ENCODE peak calls at places on chromosomes 5 and 9, in eight cellular contexts. P is Peyer's patch, I is tibial nerve, V is sigmoid colon, C is ovary, O is IMR-90, J is transverse colon, A is spleen. Z is an unnamed sample. For H3K27me3, the result is how much of the 10 kb centered on the place peaks cover.

GRCh38 chr9:98096091-98096490 is 22.9 kb downstream of the TRIM14 start:
- DNase-seq in P (peak), I (no peak), V (no peak), C (no peak), O (no peak), J (peak), A (no peak), Z (no peak)

GRCh38 chr5:160438316-160439204 is 16.9 kb downstream of the PTTG1 start:
- DNase-seq in P (peak), I (peak), V (no peak), C (no peak), O (peak), J (peak), A (peak), Z (no peak)

GRCh38 chr5:58185397-58186195 is 274.3 kb downstream of the PLK2 start:
- DNase-seq in P (no peak), I (no peak), V (no peak), C (no peak), O (peak), J (no peak), A (no peak), Z (no peak)

GRCh38 chr5:163809480-163809879 is 304.1 kb downstream of the MAT2B start:
- DNase-seq in P (no peak), I (no peak), V (no peak), C (no peak), O (peak), J (no peak), A (no peak), Z (no peak)

GRCh38 chr5:7866194-7866593 is 2.6 kb downstream of the FASTKD3 start:
- DNase-seq in P (no peak), I (no peak), V (no peak), C (no peak), O (no peak), J (no peak), A (no peak), Z (no peak)

GRCh38 chr5:134659456-134659855 is 10.9 kb downstream of the SEC24A start:
- DNase-seq in P (no peak), I (no peak), V (no peak), C (no peak), O (no peak), J (no peak), A (no peak), Z (no peak)

GRCh38 chr5:109478830-109479229 is 69.1 kb upstream of the PJA2 start:
- DNase-seq in P (no peak), I (no peak), V (no peak), C (no peak), O (no peak), J (no peak), A (no peak), Z (no peak)

GRCh38 chr9:16515207-16515606 is 355.3 kb downstream of the BNC2 start:
- DNase-seq in P (no peak), I (no peak), V (peak), C (no peak), O (peak), J (no peak), A (no peak), Z (no peak)

GRCh38 chr5:57094753-57095683 is 78.8 kb upstream of the GPBP1 start:
- DNase-seq in P (peak), I (no peak), V (no peak), C (no peak), O (no peak), J (peak), A (no peak), Z (no peak)

GRCh38 chr5:115457574-115457973 is 87.0 kb downstream of the FEM1C start:
- DNase-seq in P (no peak), I (no peak), V (no peak), C (no peak), O (no peak), J (no peak), A (no peak), Z (no peak)

GRCh38 chr5:10283927-10284635 is 23.6 kb downstream of the CMBL start:
- DNase-seq in P (peak), I (peak), V (peak), C (peak), O (peak), J (peak), A (peak), Z (peak)

GRCh38 chr5:177378884-177379883 is 5.0 kb upstream of the SLC34A1 start:
- DNase-seq in P (no peak), I (no peak), V (no peak), C (no peak), O (peak), J (no peak), A (no peak), Z (no peak)

GRCh38 chr5:68375540-68375939 is 160.0 kb downstream of the PIK3R1 start:
- DNase-seq in P (no peak), I (no peak), V (no peak), C (no peak), O (no peak), J (no peak), A (no peak), Z (no peak)

GRCh38 chr9:121576281-121577075 is 75.0 kb upstream of the DAB2IP start:
- DNase-seq in P (no peak), I (no peak), V (no peak), C (no peak), O (no peak), J (no peak), A (no peak), Z (peak)

GRCh38 chr5:5418006-5418405 is 4.5 kb upstream of the ICE1 start:
- DNase-seq in P (no peak), I (no peak), V (no peak), C (no peak), O (no peak), J (no peak), A (no peak), Z (no peak)

GRCh38 chr5:53481887-53482716 is 1.7 kb downstream of the FST start:
- DNase-seq in P (peak), I (peak), V (peak), C (peak), O (peak), J (peak), A (peak), Z (no peak)

GRCh38 chr5:76728965-76729364 is 13.0 kb downstream of the F2R start:
- DNase-seq in P (no peak), I (no peak), V (no peak), C (no peak), O (no peak), J (no peak), A (no peak), Z (no peak)

GRCh38 chr5:39519566-39520231 is 94.9 kb upstream of the DAB2 start:
- DNase-seq in P (no peak), I (no peak), V (no peak), C (no peak), O (peak), J (no peak), A (no peak), Z (no peak)

GRCh38 chr9:16726023-16726422 is 144.4 kb downstream of the BNC2 start:
- DNase-seq in P (no peak), I (no peak), V (no peak), C (no peak), O (peak), J (no peak), A (no peak), Z (no peak)

GRCh38 chr5:160378325-160378724 is 7.9 kb upstream of the C1QTNF2 start:
- DNase-seq in P (no peak), I (no peak), V (no peak), C (no peak), O (no peak), J (no peak), A (no peak), Z (no peak)

GRCh38 chr5:122351416-122352157 is 39.5 kb downstream of the SNCAIP start:
- DNase-seq in P (no peak), I (no peak), V (no peak), C (no peak), O (peak), J (no peak), A (no peak), Z (no peak)

GRCh38 chr9:126020836-126021235 is 273.7 kb downstream of the PBX3 start:
- DNase-seq in P (no peak), I (no peak), V (no peak), C (no peak), O (no peak), J (no peak), A (peak), Z (no peak)

GRCh38 chr5:150167908-150168307 is 1.3 kb downstream of the CDX1 start:
- DNase-seq in P (no peak), I (no peak), V (no peak), C (no peak), O (no peak), J (peak), A (no peak), Z (no peak)

GRCh38 chr9:99488109-99489042 is 266.3 kb downstream of the SEC61B start:
- DNase-seq in P (no peak), I (no peak), V (no peak), C (no peak), O (no peak), J (no peak), A (no peak), Z (no peak)

GRCh38 chr5:69331528-69332445 is 814 bp downstream of the CCDC125 start:
- DNase-seq in P (peak), I (no peak), V (no peak), C (no peak), O (no peak), J (peak), A (no peak), Z (no peak)

GRCh38 chr5:472656-473343 is 29.8 kb downstream of the EXOC3 start:
- DNase-seq in P (peak), I (peak), V (peak), C (peak), O (peak), J (peak), A (peak), Z (peak)
- TF ChIP-seq POLR2A in P (peak), I (peak), V (no peak), C (peak), O (peak), J (peak), A (no peak), Z (peak)

GRCh38 chr5:1507457-1507856 is 16.3 kb downstream of the LPCAT1 start:
- DNase-seq in P (peak), I (no peak), V (peak), C (no peak), O (no peak), J (no peak), A (peak), Z (no peak)
- H3K27ac ChIP-seq in P (no peak), I (no peak), V (no peak), C (no peak), O (no peak), J (no peak), A (peak), Z (no peak)

GRCh38 chr9:102950341-102950740 is 44.8 kb upstream of the CYLC2 start:
- DNase-seq in P (no peak), I (no peak), V (no peak), C (no peak), O (no peak), J (no peak), A (no peak), Z (no peak)
- H3K27me3 ChIP-seq in P (under half), I (under half), V (under half), C (under half), O (under half), J (under half), A (under half), Z (under half)

DNA sequence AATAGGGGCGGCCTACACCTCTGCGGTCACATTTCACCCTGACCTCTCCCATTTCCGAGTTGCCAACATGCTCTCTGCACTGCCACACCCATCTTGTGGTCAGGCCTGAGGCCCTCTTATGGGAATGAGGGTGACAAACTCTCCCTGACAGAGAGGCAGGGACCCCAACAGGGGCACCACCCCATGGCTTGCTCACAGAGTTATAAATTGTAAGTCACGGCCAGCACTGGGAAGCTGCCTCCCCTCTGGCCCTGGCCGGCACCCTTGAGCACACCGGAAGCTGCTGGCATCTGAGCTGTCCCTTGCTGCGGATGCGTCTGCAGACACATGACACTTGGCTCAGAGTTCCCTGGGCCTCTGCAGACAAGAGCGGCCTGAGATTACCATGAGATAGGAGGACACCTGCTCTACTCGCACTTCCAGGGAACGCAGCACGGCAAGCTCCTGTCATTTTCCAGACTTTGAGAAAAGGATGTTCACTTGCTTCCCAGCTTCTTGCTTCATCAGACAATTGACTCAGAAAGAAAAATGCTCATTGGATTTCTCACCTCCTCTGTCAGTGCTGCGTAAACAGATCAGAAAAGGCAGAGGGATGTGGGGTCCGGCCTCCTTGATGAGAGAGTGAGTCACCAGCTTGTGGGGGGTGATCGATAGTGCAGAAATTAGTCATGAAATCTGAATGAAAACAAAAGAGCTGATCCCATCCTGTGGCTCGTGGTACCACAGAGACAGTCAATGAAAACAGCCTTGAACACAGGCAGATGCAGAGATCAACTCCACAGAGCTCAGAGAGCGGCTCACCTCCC is 269.8 kb downstream of the SYK start:
- DNase-seq in P (no peak), I (no peak), V (no peak), C (no peak), O (peak), J (no peak), A (no peak), Z (peak)
- TF ChIP-seq POLR2A in P (no peak), I (no peak), V (no peak), C (no peak), O (peak), J (no peak), A (no peak), Z (peak)

GRCh38 chr5:172818081-172818480 is 16.0 kb upstream of the ERGIC1 start:
- DNase-seq in P (no peak), I (no peak), V (no peak), C (no peak), O (no peak), J (no peak), A (no peak), Z (no peak)

GRCh38 chr5:172819569-172819968 is 14.5 kb upstream of the ERGIC1 start:
- DNase-seq in P (no peak), I (no peak), V (no peak), C (no peak), O (no peak), J (no peak), A (no peak), Z (no peak)

GRCh38 chr5:172817664-172818063 is 16.4 kb upstream of the ERGIC1 start:
- DNase-seq in P (no peak), I (no peak), V (no peak), C (no peak), O (no peak), J (no peak), A (no peak), Z (no peak)

GRCh38 chr5:172820046-172820767 is 13.8 kb upstream of the ERGIC1 start:
- DNase-seq in P (peak), I (no peak), V (peak), C (peak), O (peak), J (peak), A (no peak), Z (no peak)

DNA sequence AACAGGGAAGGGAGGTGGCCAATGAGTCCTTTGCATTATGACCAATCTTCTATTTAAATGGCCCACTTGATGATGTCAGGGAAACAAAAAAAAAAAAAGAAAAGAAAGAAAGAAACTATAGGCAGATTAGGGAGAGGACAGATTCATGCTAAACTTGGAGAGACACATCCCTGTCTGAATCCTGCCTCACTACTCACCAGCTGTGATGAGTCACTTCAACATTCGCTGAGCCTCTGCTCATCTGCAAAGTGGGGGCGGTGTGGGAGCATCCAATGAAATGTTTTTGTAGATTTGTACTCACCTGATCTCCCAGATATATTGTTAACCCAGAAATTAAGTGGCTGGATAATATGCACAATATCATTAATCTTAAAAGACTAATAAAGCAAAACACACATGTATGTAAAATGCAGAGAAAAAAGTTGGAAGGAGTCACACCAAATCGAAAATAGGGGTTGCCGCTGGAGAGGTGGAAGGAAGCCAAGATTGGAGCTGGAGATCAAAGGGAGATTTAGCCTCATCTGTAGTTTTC is 17.1 kb upstream of the ERGIC1 start:
- DNase-seq in P (no peak), I (no peak), V (no peak), C (no peak), O (peak), J (no peak), A (no peak), Z (no peak)
- H3K27ac ChIP-seq in P (no peak), I (no peak), V (peak), C (no peak), O (peak), J (no peak), A (peak), Z (no peak)

DNA sequence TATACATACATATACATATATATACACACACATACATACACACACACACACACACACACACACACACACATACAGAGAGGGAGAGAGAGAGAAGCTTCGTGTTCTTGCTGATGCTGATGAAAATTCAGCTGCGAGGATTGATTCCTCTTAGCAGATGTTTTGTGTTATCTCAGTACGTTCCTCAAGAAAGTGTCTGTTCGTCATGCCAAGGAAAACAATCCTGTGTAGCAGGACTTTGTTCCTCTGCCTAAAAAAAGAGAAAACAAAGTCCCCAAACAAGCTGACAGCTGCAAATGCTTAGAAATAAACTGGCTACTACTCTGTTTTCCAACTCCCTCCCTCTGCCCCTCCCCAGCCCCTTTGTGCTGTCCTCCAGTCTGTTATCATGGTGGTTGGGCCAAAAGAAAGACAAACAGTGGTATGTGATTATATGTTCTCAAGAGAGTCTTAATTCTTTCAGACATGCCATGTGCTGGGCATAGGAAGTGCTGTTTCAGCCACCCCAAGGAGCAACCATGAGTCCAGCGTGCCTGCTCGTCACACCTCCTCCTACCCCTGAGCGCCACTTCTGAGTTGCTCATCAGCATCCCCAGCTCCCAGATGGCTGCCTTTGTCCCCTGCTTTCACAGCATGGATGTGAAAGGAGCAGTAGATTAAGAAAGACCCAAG is 71.5 kb upstream of the EQTN start:
- DNase-seq in P (no peak), I (peak), V (no peak), C (peak), O (no peak), J (no peak), A (no peak), Z (no peak)
- H3K27me3 ChIP-seq in P (under half), I (under half), V (under half), C (under half), O (under half), J (under half), A (under half), Z (under half)

DNA sequence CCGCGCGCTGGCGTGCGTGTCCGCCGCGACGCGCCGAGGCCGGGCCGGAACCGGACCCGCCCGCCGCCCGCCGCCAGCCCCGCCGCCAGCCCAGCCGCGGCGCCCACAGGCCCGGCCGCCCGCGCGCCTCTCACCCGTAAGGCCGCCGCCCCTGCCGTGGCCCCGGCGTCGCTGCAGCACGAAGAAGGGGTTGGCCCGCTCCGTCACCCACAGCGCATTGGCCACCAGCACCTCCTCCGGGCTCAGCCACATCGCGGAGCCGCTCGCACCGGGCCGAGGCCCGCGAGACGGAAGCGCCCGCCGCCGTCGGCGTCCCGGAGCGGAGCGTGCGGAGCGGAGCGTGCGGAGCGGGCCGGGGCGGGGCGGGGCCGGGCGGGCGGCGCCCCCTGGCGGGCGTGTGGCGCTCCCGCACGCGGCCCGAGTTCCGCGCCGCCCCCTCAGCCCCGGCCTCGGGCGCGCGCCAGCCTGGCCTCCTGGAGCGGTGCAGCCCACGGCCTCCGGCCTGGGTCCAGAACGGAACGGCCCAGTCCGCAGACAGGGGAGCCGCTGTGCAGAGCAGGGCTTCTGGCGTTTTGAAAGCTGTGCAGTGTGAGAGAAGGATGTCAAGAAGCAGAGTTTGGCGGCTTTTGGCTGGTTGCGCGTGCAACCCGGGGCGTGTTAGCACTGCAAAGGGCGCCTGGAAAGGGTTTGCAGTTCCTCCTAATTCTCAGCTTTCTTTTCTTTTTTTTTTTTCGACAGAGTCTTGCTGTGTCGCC is at the start of gene TBC1D9B:
- DNase-seq in P (peak), I (peak), V (peak), C (peak), O (peak), J (peak), A (peak), Z (no peak)
- TF ChIP-seq POLR2A in P (no peak), I (no peak), V (no peak), C (no peak), O (peak), J (no peak), A (no peak), Z (peak)

GRCh38 chr5:92963801-92964200 is 617.2 kb downstream of the NR2F1-AS1 start:
- DNase-seq in P (no peak), I (no peak), V (no peak), C (no peak), O (no peak), J (no peak), A (no peak), Z (no peak)

GRCh38 chr5:92969781-92970237 is 611.2 kb downstream of the NR2F1-AS1 start:
- DNase-seq in P (no peak), I (no peak), V (no peak), C (no peak), O (peak), J (no peak), A (no peak), Z (no peak)

GRCh38 chr5:92969191-92969780 is 611.7 kb downstream of the NR2F1-AS1 start:
- DNase-seq in P (no peak), I (no peak), V (no peak), C (no peak), O (no peak), J (no peak), A (no peak), Z (no peak)
- H3K27ac ChIP-seq in P (no peak), I (peak), V (no peak), C (no peak), O (no peak), J (no peak), A (no peak), Z (no peak)

Z was measured in gastrocnemius medialis.